ENCODE peak calls at places on chromosomes 11 and 22, in five cellular contexts. Z, V, P, M and R are unnamed samples.

GRCh38 chr22:37804886-37805857 is 2.6 kb upstream of the GCAT start:
- DNase-seq in Z (no peak), V (peak; percentile 97), M (peak; percentile 61), P (no peak), R (no peak)

GRCh38 chr22:24499706-24500105 is 4.6 kb downstream of the UPB1 start:
- DNase-seq in V (no peak), Z (no peak), P (no peak), M (no peak), R (no peak)

GRCh38 chr22:50739279-50739691 is 1.3 kb downstream of the ACR start:
- DNase-seq in Z (no peak), M (no peak), V (no peak), P (no peak), R (no peak)

GRCh38 chr22:25623310-25623734 is 58.8 kb downstream of the GRK3 start:
- DNase-seq in V (no peak), Z (no peak), P (peak; percentile 93), M (no peak), R (peak; percentile 13)

GRCh38 chr22:31530816-31531180 is 34.5 kb downstream of the SFI1 start:
- DNase-seq in V (no peak), P (no peak), Z (no peak), M (no peak), R (no peak)

GRCh38 chr11:75667831-75668507 is 869 bp downstream of the MAP6 start:
- DNase-seq in M (peak; percentile 65), V (peak; percentile 84), P (no peak), Z (no peak), R (peak; percentile 55)

GRCh38 chr11:72953631-72954030 is 139.4 kb downstream of the ATG16L2 start:
- DNase-seq in Z (no peak), P (no peak), V (no peak), M (no peak), R (no peak)

GRCh38 chr11:76947190-76947589 is 86.5 kb downstream of the ACER3 start:
- DNase-seq in M (no peak), P (no peak), V (no peak), Z (no peak), R (no peak)

GRCh38 chr11:134529212-134530096 is 117.4 kb upstream of the B3GAT1 start:
- DNase-seq in M (no peak), P (no peak), V (peak; percentile 45), Z (no peak), R (no peak)

GRCh38 chr11:124610295-124610694 is 933 bp upstream of the PANX3 start:
- DNase-seq in Z (no peak), M (no peak), P (no peak), V (no peak), R (no peak)

GRCh38 chr11:6480299-6480914 is 724 bp downstream of the ARFIP2 start:
- DNase-seq in P (no peak), V (no peak), M (no peak), Z (no peak), R (no peak)

GRCh38 chr22:48691431-48691851 is 1136.2 kb downstream of the BRD1 start:
- DNase-seq in P (no peak), V (no peak), M (no peak), Z (no peak), R (no peak)

GRCh38 chr11:45048870-45049825 is 97.3 kb upstream of the PRDM11 start:
- DNase-seq in M (no peak), Z (no peak), P (no peak), V (no peak), R (no peak)

GRCh38 chr22:36397081-36397766 is 9.5 kb upstream of the MYH9 start:
- DNase-seq in V (no peak), P (no peak), M (no peak), Z (no peak), R (no peak)

GRCh38 chr11:114553642-114554041 is 6.0 kb downstream of the NXPE1 start:
- DNase-seq in Z (no peak), M (no peak), V (no peak), P (no peak), R (no peak)

GRCh38 chr11:95279921-95280861 is 49.2 kb upstream of the SESN3 start:
- DNase-seq in V (no peak), Z (no peak), P (no peak), M (no peak), R (no peak)

GRCh38 chr22:25404923-25405853 is 159.3 kb upstream of the GRK3 start:
- DNase-seq in P (no peak), M (peak; percentile 81), V (no peak), Z (peak; percentile 87), R (peak; percentile 84)

GRCh38 chr11:73321342-73322110 is 13.4 kb downstream of the ARHGEF17 start:
- DNase-seq in Z (no peak), M (no peak), V (no peak), P (no peak), R (no peak)

GRCh38 chr11:93888026-93888425 is 37.6 kb upstream of the VSTM5 start:
- DNase-seq in Z (no peak), P (no peak), V (no peak), M (no peak), R (no peak)

GRCh38 chr11:91946397-91947090 is 278.1 kb upstream of the FAT3 start:
- DNase-seq in Z (no peak), P (no peak), M (no peak), V (no peak), R (no peak)

DNA sequence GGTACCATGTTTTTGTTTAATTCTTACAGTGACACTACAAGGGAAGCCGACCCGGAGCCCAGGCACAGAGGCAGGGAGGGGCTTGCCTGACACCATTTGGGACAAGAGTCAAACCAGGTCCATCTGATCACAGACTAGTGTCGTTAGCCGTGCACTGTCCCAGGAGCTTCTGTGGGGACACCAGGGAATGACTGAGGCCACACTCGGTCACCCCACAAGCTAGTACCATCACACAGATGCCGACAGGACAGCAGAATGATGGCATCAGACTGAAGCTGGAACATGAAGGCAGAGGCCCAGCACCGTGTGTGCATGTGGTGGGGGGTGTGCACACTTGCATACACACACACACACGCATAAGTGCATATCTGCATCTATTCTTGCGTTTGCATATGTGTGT is 61.5 kb upstream of the NECTIN1 start:
- DNase-seq in P (no peak), Z (no peak), M (no peak), V (no peak), R (no peak)
- TF ChIP-seq POLR2A in P (no peak), Z (no peak), M (no peak), V (no peak), R (no peak)

DNA sequence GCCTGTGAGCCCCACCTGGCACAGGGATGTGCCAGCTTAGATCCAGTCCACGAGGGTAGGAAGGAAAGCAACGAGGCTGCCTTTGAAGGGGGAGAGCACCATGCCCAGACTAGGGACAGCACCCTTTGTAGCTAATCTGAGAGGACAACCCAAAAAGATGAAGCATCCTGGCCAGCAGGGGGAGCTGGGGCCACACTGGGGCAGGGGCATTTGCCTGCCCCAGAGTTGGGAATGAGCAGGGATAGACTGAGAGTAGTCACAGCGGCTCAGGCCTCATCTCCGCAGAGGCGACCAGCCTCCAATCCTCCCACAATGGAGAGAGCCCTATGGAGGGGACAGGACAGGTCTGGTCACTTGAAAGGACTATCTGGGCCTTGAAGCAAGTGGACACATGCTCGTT is 16.4 kb downstream of the LMO1 start:
- DNase-seq in P (no peak), V (peak; percentile 75), M (no peak), Z (peak; percentile 47), R (no peak)
- TF ChIP-seq TAF1 in P (no peak), V (no peak), M (no peak), Z (no peak), R (no peak)

DNA sequence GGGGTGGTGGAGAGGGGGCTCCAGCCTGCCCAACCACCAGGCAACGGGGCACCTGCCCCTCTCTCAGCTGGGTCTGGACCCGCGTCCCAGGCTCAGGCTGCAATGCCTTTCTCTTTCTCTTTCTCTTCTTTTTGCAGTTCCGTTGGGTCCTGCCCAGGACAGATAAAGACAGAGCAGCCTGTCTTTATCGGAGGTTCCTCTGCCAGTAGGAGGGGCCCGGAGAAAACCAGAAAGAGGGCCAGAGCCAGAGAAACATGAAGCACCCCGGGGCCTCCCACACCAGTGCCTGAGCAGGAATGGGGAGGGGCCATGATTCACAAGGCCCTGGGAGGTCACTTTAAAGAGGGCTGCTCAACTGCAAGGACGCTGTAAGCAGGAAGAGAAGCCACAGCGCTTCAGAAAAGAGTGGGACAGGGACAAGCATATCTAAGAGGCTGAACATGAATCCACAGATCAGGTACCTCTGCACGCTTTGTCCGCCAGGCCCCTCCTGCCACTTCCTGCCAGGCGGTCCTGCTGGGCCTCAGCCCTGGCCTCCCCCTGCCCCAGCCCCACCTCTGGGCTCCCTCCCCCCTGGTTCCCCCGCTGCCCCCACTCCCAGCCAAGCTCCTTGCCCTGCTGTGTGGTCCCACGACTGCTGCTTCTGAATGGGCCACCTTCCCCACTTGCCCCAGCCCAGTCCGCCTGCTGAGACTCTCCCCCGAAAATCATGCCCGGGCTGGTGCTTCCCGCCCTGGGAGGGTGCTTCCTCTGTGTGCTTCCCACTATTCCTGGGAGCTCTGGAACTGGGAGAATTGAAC is at the start of gene APOBEC3C:
- DNase-seq in P (peak; percentile 79), Z (peak; percentile 77), M (peak; percentile 75), V (peak; percentile 68), R (peak; percentile 76)
- TF ChIP-seq POLR2AphosphoS5 in P (peak; percentile 88), Z (peak; percentile 63), M (peak; percentile 80), V (no peak), R (peak; percentile 76)

DNA sequence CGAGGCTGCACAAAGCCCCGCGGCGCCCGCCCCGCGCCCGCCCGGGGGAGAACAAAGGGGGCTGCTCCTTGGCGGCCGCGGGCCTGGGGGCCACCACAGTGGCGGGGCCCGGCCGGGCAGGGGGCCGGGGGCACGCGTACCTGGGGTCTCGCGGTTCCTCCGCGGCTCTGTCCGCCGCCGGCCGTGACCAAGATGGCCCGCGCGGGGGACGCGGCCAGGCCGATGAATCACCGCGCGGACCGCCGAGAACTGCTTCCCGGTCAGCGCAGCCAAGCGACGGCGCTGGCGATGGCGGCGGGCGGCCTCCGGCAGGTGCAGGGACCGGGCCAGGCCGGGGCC is at the start of gene RTL6:
- DNase-seq in Z (no peak), V (no peak), P (no peak), M (no peak), R (no peak)
- TF ChIP-seq POLR2A in Z (no peak), V (peak; percentile 44), P (peak; percentile 56), M (no peak), R (no peak)

GRCh38 chr11:12220305-12220704 is 109.9 kb downstream of the MICAL2 start:
- DNase-seq in V (no peak), M (no peak), P (no peak), Z (no peak), R (no peak)
- TF ChIP-seq TAF1 in V (no peak), M (no peak), P (no peak), Z (no peak), R (no peak)

GRCh38 chr22:27783436-27784098 is 18.0 kb downstream of the MN1 start:
- DNase-seq in P (no peak), M (no peak), Z (no peak), V (no peak), R (no peak)
- TF ChIP-seq POLR2AphosphoS5 in P (no peak), M (no peak), Z (no peak), V (no peak), R (no peak)

GRCh38 chr11:69665669-69666068 is 9.5 kb downstream of the LTO1 start:
- DNase-seq in Z (no peak), M (no peak), V (no peak), P (no peak), R (no peak)

GRCh38 chr11:69667619-69668604 is 7.2 kb downstream of the LTO1 start:
- DNase-seq in P (no peak), M (no peak), V (no peak), Z (no peak), R (no peak)

GRCh38 chr11:69664901-69665300 is 10.3 kb downstream of the LTO1 start:
- DNase-seq in M (no peak), V (no peak), P (no peak), Z (no peak), R (no peak)

GRCh38 chr11:69666261-69666660 is 8.9 kb downstream of the LTO1 start:
- DNase-seq in V (no peak), P (no peak), Z (no peak), M (no peak), R (no peak)

GRCh38 chr11:69666752-69667536 is 8.2 kb downstream of the LTO1 start:
- DNase-seq in M (no peak), Z (no peak), V (no peak), P (no peak), R (no peak)
- TF ChIP-seq POLR2A in M (no peak), Z (no peak), V (no peak), P (no peak), R (no peak)